ENCODE peak calls at places on chromosomes 12 and 14, in seven cellular contexts. E is mesenchymal stem cell, K is HFF-Myc, V is uterus, O is mucosa of descending colon, Z is astrocyte of the spinal cord, R is brain microvascular endothelial cell. T is an unnamed sample.
A peak's percentile ranks its signal among the peaks of the same experiment; 100 is the strongest.

GRCh38 chr12:51886021-51886710 is 1.7 kb upstream of the ANKRD33 start:
- DNase-seq in V (peak; percentile 75), O (peak; percentile 59), R (peak; percentile 96), E (peak; percentile 99), K (peak; percentile 90), Z (peak; percentile 90), T (peak; percentile 97)

GRCh38 chr12:14723763-14724162 is 27.4 kb upstream of the GUCY2C start:
- DNase-seq in E (peak; percentile 52), R (peak; percentile 57), Z (peak; percentile 28), V (peak; percentile 17), O (peak; percentile 81), K (peak; percentile 22), T (no peak)

GRCh38 chr12:92136883-92137582 is 8.6 kb downstream of the BTG1 start:
- DNase-seq in E (peak; percentile 90), Z (peak; percentile 91), O (no peak), K (peak; percentile 56), R (peak; percentile 53), V (no peak), T (peak; percentile 78)

GRCh38 chr12:123164710-123165261 is 13.9 kb upstream of the PITPNM2 start:
- DNase-seq in R (no peak), K (no peak), Z (no peak), V (no peak), E (no peak), O (no peak), T (no peak)

GRCh38 chr12:50257226-50258166 is 25.8 kb downstream of the LIMA1 start:
- DNase-seq in E (peak; percentile 82), V (no peak), K (no peak), O (peak; percentile 75), R (peak; percentile 73), Z (peak; percentile 52), T (peak; percentile 49)

GRCh38 chr12:46770501-46771183 is 55.2 kb downstream of the SLC38A4 start:
- DNase-seq in O (peak; percentile 2), K (no peak), E (peak; percentile 45), Z (peak; percentile 48), R (peak; percentile 53), V (no peak), T (no peak)

GRCh38 chr12:52529846-52530245 is 9.7 kb upstream of the KRT5 start:
- DNase-seq in V (peak; percentile 3), Z (no peak), K (no peak), E (no peak), R (no peak), O (no peak), T (no peak)

GRCh38 chr12:123367511-123367910 is 2.9 kb upstream of the SBNO1 start:
- DNase-seq in Z (no peak), K (no peak), V (no peak), O (no peak), R (no peak), E (no peak), T (no peak)

GRCh38 chr12:115872919-115873357 is 404.6 kb downstream of the MED13L start:
- DNase-seq in K (no peak), E (no peak), V (no peak), R (no peak), Z (no peak), O (peak; percentile 97), T (no peak)

GRCh38 chr12:125187148-125187733 is 122.0 kb downstream of the AACS start:
- DNase-seq in O (no peak), R (no peak), Z (no peak), V (no peak), K (no peak), E (no peak), T (no peak)

GRCh38 chr12:125187780-125188741 is 122.8 kb downstream of the AACS start:
- DNase-seq in R (no peak), Z (peak; percentile 20), V (no peak), K (no peak), O (no peak), E (no peak), T (no peak)

GRCh38 chr12:125191361-125192087 is 126.3 kb downstream of the AACS start:
- DNase-seq in K (no peak), E (no peak), R (no peak), Z (no peak), V (no peak), O (no peak), T (no peak)

GRCh38 chr12:125186471-125187147 is 121.4 kb downstream of the AACS start:
- DNase-seq in R (no peak), Z (no peak), K (no peak), V (no peak), E (peak; percentile 10), O (no peak), T (no peak)

DNA sequence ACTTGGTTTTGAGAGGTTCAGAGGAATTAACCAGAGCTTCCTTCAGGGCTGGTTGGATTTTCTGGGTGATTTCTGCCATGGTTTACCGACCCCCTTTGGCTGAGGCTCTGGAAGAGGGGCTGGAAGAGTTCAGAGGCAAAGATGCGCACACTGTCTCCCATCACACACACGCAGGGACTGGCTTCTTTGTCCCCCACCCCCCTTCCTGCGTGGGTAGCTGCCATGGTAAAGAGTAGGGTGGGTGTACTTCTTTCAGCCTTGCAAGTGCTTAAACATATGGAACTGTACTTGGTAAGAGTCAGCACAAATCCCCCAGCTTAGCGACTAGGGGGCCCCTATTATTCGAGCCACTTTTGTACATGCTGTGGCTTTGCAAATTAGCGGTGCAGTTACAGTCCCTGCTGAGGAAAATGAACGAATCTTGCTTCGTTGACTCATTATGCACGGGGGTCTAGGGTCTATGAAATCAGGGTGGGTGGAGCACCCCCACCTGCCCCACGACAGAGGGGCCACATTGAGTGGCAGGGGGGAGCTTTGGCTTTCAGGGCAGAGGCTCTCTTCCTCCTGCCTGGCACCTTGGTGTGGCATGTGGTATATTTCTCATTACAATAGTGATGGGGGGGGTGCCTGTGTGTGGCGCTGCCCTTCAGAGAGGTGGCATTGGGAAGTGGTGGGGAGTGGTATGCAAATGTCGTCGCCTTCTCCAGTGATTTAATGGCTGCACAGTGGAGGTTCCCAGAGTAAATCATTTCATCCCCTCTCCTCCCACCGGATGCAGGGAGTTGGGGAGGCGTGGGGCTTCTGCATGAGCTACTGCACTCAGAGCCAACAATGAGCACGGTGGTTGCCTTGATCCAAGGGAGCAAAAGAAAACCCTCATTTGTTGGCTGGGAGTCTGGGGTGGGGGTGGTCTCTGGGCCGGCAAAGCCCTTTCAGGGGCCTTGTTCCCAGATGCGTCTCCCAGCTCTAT is 124.0 kb downstream of the AACS start:
- DNase-seq in E (no peak), O (no peak), K (no peak), V (no peak), Z (no peak), R (no peak), T (no peak)
- H3K4me3 ChIP-seq in E (no peak overlapping the region), O (no peak overlapping the region), K (no peak overlapping the region), V (no peak overlapping the region), Z (no peak overlapping the region), R (no peak overlapping the region), T (peak overlapping the region; percentile 24)

GRCh38 chr12:114400395-114400794 is 5.5 kb downstream of the TBX5 start:
- DNase-seq in K (no peak), R (no peak), V (no peak), O (no peak), Z (no peak), E (no peak), T (no peak)
- H3K4me3 ChIP-seq in K (peak overlapping the region; percentile 88), R (no peak overlapping the region), V (no peak overlapping the region), O (no peak overlapping the region), Z (no peak overlapping the region), E (no peak overlapping the region), T (no peak overlapping the region)

DNA sequence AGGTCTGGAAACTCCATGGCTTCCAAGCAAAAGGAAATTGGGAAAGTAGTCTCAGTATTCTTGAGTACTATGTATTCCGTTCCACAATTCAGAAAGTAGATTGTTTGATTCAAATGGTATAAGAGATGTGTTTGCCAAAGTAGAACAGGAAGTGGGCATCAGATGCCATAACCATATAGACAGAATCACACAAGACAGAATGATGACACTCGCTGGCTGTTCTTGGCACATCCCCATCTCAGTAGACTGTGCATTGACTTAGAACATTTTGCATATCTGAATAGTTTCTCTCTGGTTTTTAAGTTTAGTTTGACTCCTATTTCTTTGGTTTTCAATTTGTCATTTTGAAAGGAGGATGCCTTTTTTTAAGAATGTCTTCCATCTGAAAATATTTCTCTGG is 221.1 kb upstream of the RGS6 start:
- DNase-seq in V (no peak), K (no peak), E (no peak), R (no peak), Z (no peak), O (no peak), T (no peak)
- H3K4me3 ChIP-seq in V (no peak overlapping the region), K (no peak overlapping the region), E (no peak overlapping the region), R (no peak overlapping the region), Z (no peak overlapping the region), O (no peak overlapping the region), T (no peak overlapping the region)

GRCh38 chr12:124422570-124423523 is 128.0 kb downstream of the RFLNA start:
- DNase-seq in R (peak; percentile 75), O (peak; percentile 94), Z (peak; percentile 98), V (peak; percentile 96), K (peak; percentile 77), E (peak; percentile 99), T (peak; percentile 91)

GRCh38 chr12:124422142-124422569 is 127.3 kb downstream of the RFLNA start:
- DNase-seq in O (peak; percentile 85), E (no peak), V (peak; percentile 59), R (no peak), K (no peak), Z (no peak), T (no peak)

GRCh38 chr12:124419292-124420040 is 124.6 kb downstream of the RFLNA start:
- DNase-seq in E (peak; percentile 98), O (no peak), R (peak; percentile 37), K (no peak), Z (peak; percentile 75), V (no peak), T (no peak)

GRCh38 chr12:124420041-124420765 is 125.3 kb downstream of the RFLNA start:
- DNase-seq in Z (no peak), O (no peak), V (no peak), E (no peak), R (no peak), K (no peak), T (no peak)

GRCh38 chr12:124420972-124421674 is 126.2 kb downstream of the RFLNA start:
- DNase-seq in R (peak; percentile 12), Z (no peak), E (peak; percentile 55), K (no peak), V (peak; percentile 49), O (peak; percentile 29), T (no peak)
- H3K4me3 ChIP-seq in R (no peak overlapping the region), Z (peak overlapping the region; percentile 5), E (no peak overlapping the region), K (no peak overlapping the region), V (no peak overlapping the region), O (no peak overlapping the region), T (no peak overlapping the region)

T was measured in skeletal muscle cell.